ENCODE peak calls at places on chromosomes 13 and 19, in seven cellular contexts. N is neural progenitor cell, P is fibroblast of lung, I is MM.1S, J is kidney, U is colonic mucosa, T is keratinocyte. F is an unnamed sample.

GRCh38 chr19:33071887-33072286 is 7.2 kb upstream of the RHPN2 start:
- DNase-seq in N (no peak), P (peak; percentile 54), I (no peak), J (no peak), U (no peak), T (no peak), F (no peak)

GRCh38 chr19:632228-633067 is 889 bp downstream of the POLRMT start:
- DNase-seq in N (peak; percentile 77), P (peak; percentile 62), I (peak; percentile 67), J (no peak), U (peak; percentile 77), T (no peak), F (peak; percentile 87)

GRCh38 chr13:52002361-52002760 is 8.9 kb downstream of the ATP7B start:
- DNase-seq in N (no peak), P (no peak), I (no peak), J (no peak), U (no peak), T (no peak), F (peak; percentile 62)

GRCh38 chr13:21297452-21297851 is 121.0 kb downstream of the MRPL57 start:
- DNase-seq in N (peak; percentile 19), P (peak; percentile 17), I (no peak), J (no peak), U (no peak), T (no peak), F (peak; percentile 46)

GRCh38 chr13:32988588-32989256 is 27.5 kb upstream of the KL start:
- DNase-seq in N (no peak), P (no peak), I (no peak), J (no peak), U (no peak), T (no peak), F (no peak)

GRCh38 chr19:41697198-41697855 is 9.3 kb upstream of the CEACAM7 start:
- DNase-seq in N (no peak), P (no peak), I (no peak), J (no peak), U (peak; percentile 16), T (no peak), F (peak; percentile 15)

GRCh38 chr13:36357692-36358091 is 11.5 kb upstream of the SPART start:
- DNase-seq in N (no peak), P (peak; percentile 81), I (no peak), J (peak; percentile 72), U (no peak), T (no peak), F (no peak)

GRCh38 chr19:12478234-12478941 is 6.2 kb downstream of the ZNF709 start:
- DNase-seq in N (no peak), P (no peak), I (peak; percentile 94), J (no peak), U (peak; percentile 64), T (no peak), F (no peak)

GRCh38 chr13:44407891-44408290 is 34.3 kb downstream of the SERP2 start:
- DNase-seq in N (no peak), P (no peak), I (no peak), J (no peak), U (no peak), T (peak; percentile 32), F (no peak)

GRCh38 chr19:32330149-32330548 is 15.3 kb upstream of the ZNF507 start:
- DNase-seq in N (no peak), P (no peak), I (no peak), J (no peak), U (no peak), T (no peak), F (no peak)

GRCh38 chr19:15195987-15196682 is 4.7 kb downstream of the NOTCH3 start:
- DNase-seq in N (peak; percentile 70), P (peak; percentile 33), I (no peak), J (peak; percentile 95), U (peak; percentile 90), T (no peak), F (peak; percentile 98)

GRCh38 chr19:33032218-33032781 is 32.4 kb downstream of the RHPN2 start:
- DNase-seq in N (peak; percentile 19), P (no peak), I (no peak), J (no peak), U (peak; percentile 75), T (no peak), F (peak; percentile 78)

GRCh38 chr13:30698023-30698422 is 37.3 kb upstream of the ALOX5AP start:
- DNase-seq in N (no peak), P (peak; percentile 86), I (no peak), J (no peak), U (no peak), T (no peak), F (peak; percentile 15)

GRCh38 chr13:43905435-43906031 is 25.8 kb downstream of the LACC1 start:
- DNase-seq in N (peak; percentile 80), P (peak; percentile 58), I (peak; percentile 31), J (no peak), U (peak; percentile 44), T (no peak), F (peak; percentile 63)

DNA sequence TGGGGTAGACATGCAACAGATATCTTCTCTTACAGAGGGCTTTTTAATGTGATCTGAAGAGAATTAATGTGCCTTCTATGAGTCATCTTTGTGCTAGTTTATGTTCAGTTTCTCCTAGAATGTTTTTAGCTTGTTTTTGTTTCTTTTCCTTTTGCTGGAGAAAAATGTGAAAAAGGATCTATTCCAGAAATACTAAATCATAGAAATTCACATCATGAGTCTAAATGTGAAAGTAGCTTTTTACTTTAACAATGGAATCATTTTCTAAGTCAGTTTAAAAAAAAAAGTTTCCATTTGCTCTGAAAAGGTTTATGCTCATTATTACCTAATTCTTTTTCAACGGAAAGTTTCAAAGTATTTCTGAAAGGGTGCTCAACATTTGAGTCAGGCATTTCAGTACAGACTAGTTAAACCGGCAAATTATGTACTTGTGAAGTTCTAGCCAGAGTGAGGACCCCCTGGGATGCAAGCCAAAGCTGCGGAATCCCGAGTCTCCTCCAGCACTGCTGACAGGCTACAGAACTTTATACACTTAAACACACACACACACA is 72.9 kb downstream of the SPATA13 start:
- DNase-seq in N (peak; percentile 68), P (peak; percentile 76), I (no peak), J (no peak), U (no peak), T (no peak), F (peak; percentile 71)
- H3K4me3 ChIP-seq in N (no peak overlapping the region), P (peak overlapping the region; percentile 38), I (no peak overlapping the region), J (no peak overlapping the region), U (no peak overlapping the region), T (no peak overlapping the region), F (no peak overlapping the region)

GRCh38 chr13:106533940-106534843 is 1.3 kb downstream of the EFNB2 start:
- DNase-seq in N (peak; percentile 55), P (peak; percentile 79), I (peak; percentile 24), J (peak; percentile 81), U (peak; percentile 62), T (no peak), F (peak; percentile 79)
- TF ChIP-seq CTCF in N (no peak), P (no peak), I (no peak), J (no peak), U (no peak), T (no peak), F (no peak)

GRCh38 chr13:106499113-106499512 is 36.3 kb downstream of the EFNB2 start:
- DNase-seq in N (no peak), P (peak; percentile 63), I (no peak), J (no peak), U (no peak), T (no peak), F (no peak)
- H3K9ac ChIP-seq in N (no peak overlapping the region), P (no peak overlapping the region), I (no peak overlapping the region), J (no peak overlapping the region), U (no peak overlapping the region), T (no peak overlapping the region), F (no peak overlapping the region)

GRCh38 chr19:3443840-3444694 is 36.3 kb downstream of the SMIM24 start:
- DNase-seq in N (peak; percentile 91), P (peak; percentile 15), I (no peak), J (no peak), U (no peak), T (no peak), F (peak; percentile 91)

GRCh38 chr19:3442487-3443071 is 37.7 kb downstream of the SMIM24 start:
- DNase-seq in N (no peak), P (no peak), I (no peak), J (no peak), U (no peak), T (no peak), F (no peak)

GRCh38 chr19:3441986-3442329 is 38.4 kb downstream of the SMIM24 start:
- DNase-seq in N (no peak), P (no peak), I (no peak), J (no peak), U (no peak), T (no peak), F (no peak)

GRCh38 chr19:3441089-3441985 is 39.0 kb downstream of the SMIM24 start:
- DNase-seq in N (no peak), P (no peak), I (no peak), J (peak; percentile 78), U (no peak), T (no peak), F (peak; percentile 62)

DNA sequence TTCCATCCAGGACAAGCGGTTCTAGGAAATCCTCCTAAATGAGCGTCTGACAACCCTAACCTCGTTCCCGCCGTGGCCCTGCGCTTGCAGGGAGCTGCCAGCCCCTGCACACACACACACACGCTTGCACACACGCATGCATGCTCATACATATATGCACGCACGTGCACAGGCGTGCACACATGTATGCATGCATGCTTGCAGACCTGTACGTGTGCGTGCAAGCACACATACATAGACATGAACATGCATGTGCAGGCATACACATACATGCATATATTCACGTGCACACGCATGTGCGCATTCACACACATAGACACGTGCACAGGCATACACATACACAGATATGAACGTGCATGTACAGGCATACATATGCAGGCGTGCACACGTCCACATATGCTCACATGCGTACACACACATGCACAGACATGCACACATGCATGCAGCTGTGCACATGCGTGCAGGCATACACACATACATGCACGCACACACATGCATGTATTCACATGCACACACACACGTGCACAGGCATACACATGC is 35.6 kb downstream of the SMIM24 start:
- DNase-seq in N (no peak), P (no peak), I (no peak), J (no peak), U (no peak), T (no peak), F (no peak)
- H3K4me3 ChIP-seq in N (peak overlapping the region; percentile 25), P (no peak overlapping the region), I (no peak overlapping the region), J (peak overlapping the region; percentile 41), U (no peak overlapping the region), T (no peak overlapping the region), F (no peak overlapping the region)

DNA sequence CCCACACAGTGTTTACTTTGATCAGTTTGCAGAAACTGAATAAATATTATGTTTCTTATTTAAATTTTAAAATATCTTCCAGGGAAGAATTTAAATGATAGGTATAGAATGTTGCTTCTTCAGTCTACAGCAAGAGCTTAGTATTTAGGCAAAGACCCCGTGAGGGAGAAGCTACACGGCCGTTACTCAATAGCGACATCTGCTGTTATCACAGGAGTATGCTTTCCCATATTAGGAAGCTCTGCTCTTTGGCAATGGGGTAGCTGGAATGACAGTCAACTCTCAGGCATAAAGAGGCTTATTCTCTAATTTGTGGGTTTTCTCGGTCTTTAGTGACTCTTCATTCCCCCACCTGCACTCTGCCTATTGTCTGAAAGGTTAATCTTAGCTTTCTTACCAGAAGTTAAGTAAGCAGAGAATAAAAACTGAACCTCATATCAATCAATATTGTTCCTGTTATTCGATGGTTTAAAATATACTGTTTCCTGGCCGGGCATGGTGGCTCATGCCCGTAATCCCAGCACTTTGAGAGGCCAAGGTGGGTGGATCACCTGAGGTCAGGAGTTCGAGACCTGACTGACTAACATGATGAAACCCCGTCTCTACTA is 13.2 kb upstream of the LHFPL6 start:
- DNase-seq in N (peak; percentile 84), P (peak; percentile 47), I (peak; percentile 51), J (no peak), U (peak; percentile 49), T (no peak), F (peak; percentile 79)
- TF ChIP-seq CTCF in N (peak; percentile 89), P (peak; percentile 98), I (peak; percentile 60), J (peak; percentile 88), U (peak; percentile 78), T (peak; percentile 83), F (peak; percentile 92)

GRCh38 chr13:41012536-41012935 is 6.6 kb downstream of the ELF1 start:
- DNase-seq in N (no peak), P (no peak), I (no peak), J (no peak), U (no peak), T (no peak), F (no peak)
- H3K9ac ChIP-seq in N (no peak overlapping the region), P (no peak overlapping the region), I (no peak overlapping the region), J (no peak overlapping the region), U (no peak overlapping the region), T (no peak overlapping the region), F (no peak overlapping the region)

F was measured in endodermal cell.